ENCODE peak calls at places on chromosomes 13 and 19, in four cellular contexts. M, E, D and G are unnamed samples.

GRCh38 chr19:57708641-57709354 is at the start of gene ZNF154:
- DNase-seq in M (peak), E (no peak), D (no peak), G (no peak)

GRCh38 chr13:106212436-106213010 is 322.9 kb downstream of the EFNB2 start:
- DNase-seq in M (no peak), E (no peak), D (no peak), G (no peak)

GRCh38 chr13:109427148-109427547 is 359.2 kb downstream of the IRS2 start:
- DNase-seq in M (no peak), E (no peak), D (no peak), G (peak)

GRCh38 chr13:45863716-45864590 is 12.4 kb upstream of the SIAH3 start:
- DNase-seq in M (no peak), E (peak), D (no peak), G (no peak)

GRCh38 chr13:87851395-87851794 is 180.2 kb downstream of the SLITRK5 start:
- DNase-seq in M (no peak), E (no peak), D (no peak), G (no peak)

GRCh38 chr13:110662105-110662504 is 43.8 kb downstream of the CARS2 start:
- DNase-seq in M (no peak), E (no peak), D (no peak), G (no peak)

GRCh38 chr19:43499042-43499441 is 5.5 kb downstream of the PHLDB3 start:
- DNase-seq in M (no peak), E (no peak), D (peak), G (no peak)

GRCh38 chr19:35038623-35039512 is 2.7 kb upstream of the HPN start:
- DNase-seq in M (no peak), E (no peak), D (no peak), G (no peak)

GRCh38 chr19:35268546-35269424 is at the start of gene USF2:
- DNase-seq in M (no peak), E (peak), D (peak), G (peak)

GRCh38 chr13:64234255-64234654 is 2818.6 kb upstream of the PCDH20 start:
- DNase-seq in M (no peak), E (no peak), D (no peak), G (no peak)

GRCh38 chr13:33800646-33801186 is 17.2 kb upstream of the RFC3 start:
- DNase-seq in M (no peak), E (no peak), D (no peak), G (no peak)

GRCh38 chr13:40777166-40777956 is 6.4 kb upstream of the MRPS31 start:
- DNase-seq in M (no peak), E (peak), D (no peak), G (peak)

GRCh38 chr13:24997367-24997967 is 98.5 kb upstream of the PABPC3 start:
- DNase-seq in M (no peak), E (peak), D (no peak), G (peak)

GRCh38 chr13:94553766-94554165 is 42.2 kb downstream of the TGDS start:
- DNase-seq in M (no peak), E (no peak), D (no peak), G (no peak)

GRCh38 chr13:49895826-49896225 is 40.3 kb downstream of the SPRYD7 start:
- DNase-seq in M (no peak), E (no peak), D (no peak), G (no peak)

GRCh38 chr13:51856027-51856736 is 5.6 kb upstream of the CCDC70 start:
- DNase-seq in M (no peak), E (no peak), D (no peak), G (no peak)

GRCh38 chr19:19155495-19156219 is 14.4 kb downstream of the MEF2B start:
- DNase-seq in M (no peak), E (no peak), D (no peak), G (no peak)